ENCODE peak calls at places on chromosomes 16 and 17, in seven cellular contexts. E is GM13976, Y is sigmoid colon, R is cardiac fibroblast, X is cardiac muscle cell, I is H9, J is AG04449. U is an unnamed sample.

GRCh38 chr16:17302213-17302612 is 168.5 kb downstream of the XYLT1 start:
- DNase-seq in E (no peak), Y (no peak), R (no peak), X (no peak), I (no peak), J (no peak), U (no peak)

GRCh38 chr17:30130121-30130520 is 13.5 kb downstream of the NSRP1 start:
- DNase-seq in E (no peak), Y (no peak), R (no peak), X (no peak), I (no peak), J (no peak), U (no peak)

GRCh38 chr17:53792997-53793396 is 29.7 kb upstream of the KIF2B start:
- DNase-seq in E (no peak), Y (no peak), R (no peak), X (no peak), I (no peak), J (no peak), U (no peak)

GRCh38 chr17:49696233-49696761 is 11.5 kb downstream of the SLC35B1 start:
- DNase-seq in E (peak), Y (no peak), R (no peak), X (no peak), I (no peak), J (no peak), U (no peak)

GRCh38 chr17:17749921-17750320 is 68.7 kb downstream of the RAI1 start:
- DNase-seq in E (peak), Y (no peak), R (peak), X (peak), I (peak), J (no peak), U (no peak)

GRCh38 chr17:74935585-74936469 is at the start of gene OTOP3:
- DNase-seq in E (no peak), Y (no peak), R (no peak), X (no peak), I (no peak), J (no peak), U (no peak)

GRCh38 chr17:39867891-39868553 is at the start of gene ZPBP2:
- DNase-seq in E (peak), Y (no peak), R (no peak), X (no peak), I (peak), J (no peak), U (no peak)

GRCh38 chr16:28977703-28978641 is 3.4 kb downstream of the SPNS1 start:
- DNase-seq in E (peak), Y (no peak), R (no peak), X (peak), I (peak), J (no peak), U (no peak)

GRCh38 chr16:69566437-69567030 is 768 bp downstream of the NFAT5 start:
- DNase-seq in E (peak), Y (peak), R (peak), X (peak), I (peak), J (no peak), U (peak)

GRCh38 chr17:33370384-33370783 is 77.3 kb upstream of the ASIC2 start:
- DNase-seq in E (no peak), Y (no peak), R (no peak), X (no peak), I (peak), J (no peak), U (no peak)

GRCh38 chr17:19718613-19719364 is 2.4 kb upstream of the SLC47A2 start:
- DNase-seq in E (no peak), Y (no peak), R (no peak), X (no peak), I (peak), J (no peak), U (no peak)

GRCh38 chr17:73142763-73143395 is 21.9 kb upstream of the SSTR2 start:
- DNase-seq in E (no peak), Y (no peak), R (peak), X (no peak), I (no peak), J (no peak), U (no peak)

GRCh38 chr16:89038811-89039735 is 54.6 kb upstream of the ACSF3 start:
- DNase-seq in E (no peak), Y (no peak), R (no peak), X (no peak), I (no peak), J (no peak), U (no peak)

GRCh38 chr16:81483064-81483969 is 38.7 kb downstream of the CMIP start:
- DNase-seq in E (no peak), Y (no peak), R (no peak), X (no peak), I (no peak), J (no peak), U (no peak)

DNA sequence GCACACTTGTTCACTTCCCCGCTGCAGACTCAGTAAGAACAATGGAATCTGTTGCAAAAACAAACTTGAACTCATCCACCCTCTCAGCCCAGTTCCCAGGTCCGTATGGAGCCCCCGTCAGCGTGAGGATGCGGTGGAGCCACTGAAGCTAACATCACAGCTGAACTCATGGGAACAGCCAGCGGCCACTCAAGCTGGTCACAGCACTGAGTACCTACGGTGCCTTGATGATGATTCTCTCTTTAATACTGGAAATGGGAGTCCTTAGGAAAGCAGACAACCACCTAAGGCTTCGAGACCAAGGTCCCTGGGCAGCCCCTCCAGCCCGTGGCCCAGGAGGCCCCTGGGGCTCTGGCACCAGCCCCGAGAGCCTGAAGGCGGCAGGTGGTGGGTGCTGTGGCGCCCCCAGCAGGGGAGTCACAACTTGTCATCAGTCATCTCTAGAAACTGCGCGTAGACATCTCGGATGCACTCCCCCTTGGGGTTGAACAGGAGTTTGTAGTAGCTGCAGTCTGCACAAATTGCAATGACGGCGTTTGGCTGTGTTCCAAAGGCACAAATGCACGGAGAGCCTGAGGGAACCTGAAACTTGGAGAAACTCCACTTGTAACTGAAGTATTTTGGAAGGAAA is 31.0 kb upstream of the RHOT1 start:
- DNase-seq in E (peak), Y (peak), R (peak), X (peak), I (peak), J (no peak), U (no peak)
- TF ChIP-seq CTCF in E (no peak), Y (no peak), R (peak), X (peak), I (peak), J (no peak), U (peak)

GRCh38 chr17:31235110-31235509 is 61.9 kb downstream of the OMG start:
- DNase-seq in E (no peak), Y (no peak), R (no peak), X (no peak), I (no peak), J (no peak), U (no peak)
- TF ChIP-seq CTCF in E (no peak), Y (no peak), R (no peak), X (no peak), I (no peak), J (no peak), U (no peak)

GRCh38 chr17:28720247-28720996 is 637 bp downstream of the RPL23A start:
- DNase-seq in E (no peak), Y (no peak), R (no peak), X (no peak), I (no peak), J (no peak), U (no peak)
- TF ChIP-seq CTCF in E (no peak), Y (no peak), R (peak), X (peak), I (peak), J (no peak), U (no peak)

DNA sequence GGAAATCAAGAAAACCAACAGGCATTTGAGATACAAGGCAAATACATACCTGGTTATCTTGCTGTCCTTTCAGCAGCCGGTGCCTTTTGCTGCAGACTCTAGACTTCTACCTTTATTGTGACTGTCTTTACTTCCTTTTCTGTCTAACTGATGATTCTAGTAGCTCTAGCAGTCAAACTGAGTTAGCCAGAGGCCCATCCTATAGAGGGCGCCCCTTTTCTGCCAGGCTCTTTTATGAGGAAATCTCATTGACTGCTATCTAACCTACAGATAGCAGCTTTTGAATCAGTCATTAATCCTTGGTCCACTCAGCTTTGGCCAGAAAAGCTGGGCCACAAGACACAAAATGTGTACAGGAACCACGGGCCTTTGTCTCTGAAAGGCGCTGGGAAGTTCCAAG is 87.5 kb upstream of the WSB1 start:
- DNase-seq in E (peak), Y (no peak), R (peak), X (no peak), I (no peak), J (no peak), U (no peak)
- TF ChIP-seq CTCF in E (peak), Y (no peak), R (peak), X (peak), I (peak), J (no peak), U (no peak)

DNA sequence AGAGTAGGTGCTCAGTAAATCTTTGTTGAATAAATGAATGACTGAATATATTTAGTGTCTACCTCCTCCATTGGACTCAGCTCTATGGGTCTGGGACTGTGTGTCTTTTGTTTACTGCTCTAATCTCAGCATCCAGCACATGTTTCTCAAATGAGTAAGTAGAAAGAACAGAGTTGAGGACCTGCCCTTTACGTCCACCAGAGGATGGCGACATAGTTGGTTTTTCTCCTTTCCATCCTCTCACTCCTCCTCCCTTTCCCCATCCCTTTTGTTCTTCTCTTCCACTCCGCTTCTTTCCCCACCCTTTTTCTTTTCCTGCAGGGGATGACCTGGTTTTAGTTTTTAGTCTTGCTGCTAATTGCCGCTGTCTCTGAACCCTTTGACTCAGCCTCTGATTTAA is 12.1 kb upstream of the CHP2 start:
- DNase-seq in E (no peak), Y (no peak), R (no peak), X (no peak), I (no peak), J (no peak), U (no peak)
- TF ChIP-seq CTCF in E (no peak), Y (no peak), R (no peak), X (no peak), I (peak), J (no peak), U (no peak)

GRCh38 chr16:84649511-84649861 is 1.2 kb downstream of the KLHL36 start:
- DNase-seq in E (no peak), Y (no peak), R (no peak), X (no peak), I (no peak), J (no peak), U (no peak)

GRCh38 chr16:84643677-84644076 is 4.6 kb upstream of the KLHL36 start:
- DNase-seq in E (no peak), Y (no peak), R (no peak), X (no peak), I (no peak), J (no peak), U (no peak)

GRCh38 chr16:84648595-84649510 is 542 bp downstream of the KLHL36 start:
- DNase-seq in E (peak), Y (peak), R (peak), X (peak), I (no peak), J (no peak), U (no peak)

GRCh38 chr16:84650062-84650991 is 2.0 kb downstream of the KLHL36 start:
- DNase-seq in E (no peak), Y (no peak), R (peak), X (no peak), I (no peak), J (peak), U (no peak)

DNA sequence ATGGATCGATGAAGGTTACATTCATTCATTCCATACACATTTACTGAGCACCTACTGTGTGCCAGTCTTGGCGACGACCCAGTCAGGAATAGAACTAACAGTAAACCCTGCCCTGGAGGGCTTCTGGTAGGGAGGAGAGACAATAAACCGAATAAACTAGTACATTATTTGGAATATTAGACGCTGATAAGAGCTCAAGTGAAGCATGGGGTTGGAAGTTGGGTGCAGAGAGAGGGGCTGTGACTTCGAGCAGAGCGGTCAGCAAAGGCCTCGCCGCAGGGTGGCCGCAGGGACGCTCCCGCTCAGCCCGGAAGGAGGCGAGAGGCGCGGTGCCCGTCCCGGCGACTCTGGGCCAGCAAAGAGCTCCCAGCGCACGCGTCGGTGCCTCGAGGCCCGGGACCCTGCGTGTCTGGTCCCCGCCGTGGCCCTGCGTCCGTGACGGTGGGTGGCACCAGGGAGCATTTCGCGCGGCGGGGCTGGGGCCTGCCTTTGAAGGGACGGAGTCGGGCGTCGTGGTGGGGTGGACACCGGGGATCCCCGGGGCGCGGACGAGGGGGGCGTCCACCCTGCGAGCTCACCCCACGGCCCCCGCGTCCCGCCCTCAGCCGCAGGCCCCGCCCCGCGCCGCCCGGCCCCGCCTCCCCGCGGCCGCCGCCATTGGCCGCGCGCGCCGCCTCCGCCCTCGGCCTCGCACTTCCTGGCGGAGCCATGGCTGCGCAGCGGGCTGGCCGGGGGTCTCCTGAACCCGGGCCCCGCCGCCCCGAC is at the start of gene KLHL36:
- DNase-seq in E (peak), Y (peak), R (peak), X (peak), I (no peak), J (no peak), U (no peak)
- TF ChIP-seq CTCF in E (no peak), Y (no peak), R (peak), X (no peak), I (peak), J (no peak), U (no peak)

GRCh38 chr16:84850714-84851113 is 30.9 kb downstream of the CRISPLD2 start:
- DNase-seq in E (no peak), Y (no peak), R (no peak), X (no peak), I (no peak), J (no peak), U (no peak)

GRCh38 chr16:84848991-84849634 is 29.3 kb downstream of the CRISPLD2 start:
- DNase-seq in E (no peak), Y (no peak), R (no peak), X (no peak), I (no peak), J (no peak), U (no peak)

GRCh38 chr16:84845496-84846002 is 25.8 kb downstream of the CRISPLD2 start:
- DNase-seq in E (no peak), Y (no peak), R (no peak), X (no peak), I (peak), J (no peak), U (no peak)

GRCh38 chr16:84849751-84850150 is 30.0 kb downstream of the CRISPLD2 start:
- DNase-seq in E (no peak), Y (no peak), R (no peak), X (no peak), I (no peak), J (no peak), U (no peak)

DNA sequence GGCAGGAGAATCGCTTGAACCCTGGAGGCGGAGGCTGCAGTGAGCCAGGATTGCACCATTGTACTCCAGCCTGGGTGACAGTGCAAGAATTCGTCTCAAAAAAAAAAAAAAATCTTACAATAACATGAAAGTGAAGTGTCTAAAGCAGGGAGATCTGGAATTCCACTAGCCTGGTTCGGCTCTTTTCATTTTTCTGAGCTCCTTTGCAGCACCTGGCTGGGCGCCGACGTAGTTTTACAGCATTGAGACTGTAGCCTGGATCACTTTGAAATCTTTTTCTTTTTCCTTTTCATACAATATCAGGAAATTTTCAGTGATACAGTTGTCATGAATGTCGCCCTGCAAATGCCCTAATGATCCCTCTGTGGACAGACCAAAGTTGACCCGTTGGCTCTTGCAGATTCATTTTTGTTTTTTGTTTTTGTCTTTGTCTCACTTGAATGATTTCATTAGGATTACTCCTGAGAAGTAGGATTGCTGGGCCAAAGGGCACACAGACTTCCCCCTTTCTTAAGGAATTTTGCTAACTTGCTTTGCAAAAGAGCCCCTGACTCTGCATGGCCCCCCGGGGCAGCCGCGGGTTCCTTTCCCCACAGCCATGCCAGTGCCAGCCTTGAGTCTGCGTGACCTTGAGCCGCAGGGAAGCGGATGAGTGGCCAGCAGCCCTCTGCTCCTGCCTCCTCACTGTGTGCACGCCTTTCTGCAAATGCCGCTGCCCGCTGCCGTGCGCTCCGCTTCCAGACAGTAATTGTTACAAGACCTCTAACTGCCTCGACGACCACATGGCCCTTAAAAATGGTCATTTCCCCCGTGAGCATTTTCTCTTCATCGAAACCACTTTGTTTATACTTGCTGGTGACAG is 28.0 kb downstream of the CRISPLD2 start:
- DNase-seq in E (no peak), Y (no peak), R (no peak), X (no peak), I (no peak), J (no peak), U (no peak)
- TF ChIP-seq CTCF in E (no peak), Y (no peak), R (no peak), X (no peak), I (no peak), J (no peak), U (no peak)